ENCODE peak calls at places on chromosomes 7 and 10, in eight cellular contexts. One of them, this sample, is unnamed.

GRCh38 chr7:67525588-67525987 is 529.0 kb downstream of the TYW1 start:
- DNase-seq in transverse colon: no peak
- DNase-seq in A549: no peak
- DNase-seq in GM12878: no peak
- DNase-seq in spleen: no peak
- DNase-seq in sigmoid colon: no peak
- DNase-seq in uterus: no peak
- DNase-seq in body of pancreas: no peak
- DNase-seq in this sample: no peak

GRCh38 chr7:127409629-127410028 is 17.1 kb upstream of the ZNF800 start:
- DNase-seq in sigmoid colon: no peak
- DNase-seq in body of pancreas: no peak
- DNase-seq in transverse colon: no peak
- DNase-seq in uterus: no peak
- DNase-seq in spleen: no peak
- DNase-seq in A549: no peak
- DNase-seq in GM12878: no peak
- DNase-seq in this sample: no peak

GRCh38 chr7:86978804-86979506 is 80.5 kb downstream of the ELAPOR2 start:
- DNase-seq in transverse colon: no peak
- DNase-seq in GM12878: peak; percentile 33
- DNase-seq in sigmoid colon: no peak
- DNase-seq in body of pancreas: no peak
- DNase-seq in A549: no peak
- DNase-seq in uterus: no peak
- DNase-seq in spleen: no peak
- DNase-seq in this sample: no peak

GRCh38 chr10:79223346-79224048 is 123.8 kb upstream of the PPIF start:
- DNase-seq in uterus: peak; percentile 95
- DNase-seq in spleen: no peak
- DNase-seq in transverse colon: peak; percentile 51
- DNase-seq in body of pancreas: peak; percentile 71
- DNase-seq in GM12878: no peak
- DNase-seq in sigmoid colon: peak; percentile 96
- DNase-seq in A549: no peak
- DNase-seq in this sample: no peak

GRCh38 chr10:60162631-60163030 is 227.0 kb downstream of the ANK3 start:
- DNase-seq in A549: no peak
- DNase-seq in uterus: no peak
- DNase-seq in spleen: no peak
- DNase-seq in sigmoid colon: no peak
- DNase-seq in transverse colon: no peak
- DNase-seq in body of pancreas: no peak
- DNase-seq in GM12878: no peak
- DNase-seq in this sample: no peak

GRCh38 chr10:126397640-126398382 is 9.5 kb upstream of the ADAM12 start:
- DNase-seq in sigmoid colon: no peak
- DNase-seq in uterus: no peak
- DNase-seq in A549: peak; percentile 76
- DNase-seq in transverse colon: no peak
- DNase-seq in GM12878: no peak
- DNase-seq in spleen: no peak
- DNase-seq in body of pancreas: no peak
- DNase-seq in this sample: no peak

GRCh38 chr7:114530074-114530611 is 115.5 kb downstream of the FOXP2 start:
- DNase-seq in A549: peak; percentile 64
- DNase-seq in GM12878: no peak
- DNase-seq in body of pancreas: no peak
- DNase-seq in transverse colon: no peak
- DNase-seq in spleen: no peak
- DNase-seq in sigmoid colon: no peak
- DNase-seq in uterus: no peak
- DNase-seq in this sample: no peak

GRCh38 chr7:131284702-131285419 is 42.8 kb upstream of the MKLN1 start:
- DNase-seq in sigmoid colon: peak; percentile 85
- DNase-seq in body of pancreas: no peak
- DNase-seq in spleen: no peak
- DNase-seq in uterus: peak; percentile 54
- DNase-seq in GM12878: no peak
- DNase-seq in transverse colon: no peak
- DNase-seq in A549: no peak
- DNase-seq in this sample: no peak

GRCh38 chr7:24972991-24973390 is 7.0 kb downstream of the OSBPL3 start:
- DNase-seq in sigmoid colon: no peak
- DNase-seq in spleen: no peak
- DNase-seq in body of pancreas: no peak
- DNase-seq in A549: no peak
- DNase-seq in GM12878: no peak
- DNase-seq in uterus: no peak
- DNase-seq in transverse colon: no peak
- DNase-seq in this sample: no peak

GRCh38 chr10:98886686-98887085 is 349.0 kb downstream of the HPSE2 start:
- DNase-seq in transverse colon: no peak
- DNase-seq in body of pancreas: no peak
- DNase-seq in sigmoid colon: no peak
- DNase-seq in uterus: no peak
- DNase-seq in spleen: no peak
- DNase-seq in A549: no peak
- DNase-seq in GM12878: no peak
- DNase-seq in this sample: no peak

GRCh38 chr10:112844681-112845080 is 105.4 kb upstream of the TCF7L2 start:
- DNase-seq in uterus: no peak
- DNase-seq in body of pancreas: no peak
- DNase-seq in GM12878: no peak
- DNase-seq in A549: no peak
- DNase-seq in transverse colon: no peak
- DNase-seq in spleen: no peak
- DNase-seq in sigmoid colon: no peak
- DNase-seq in this sample: no peak

GRCh38 chr10:59265140-59265539 is 88.7 kb downstream of the PHYHIPL start:
- DNase-seq in sigmoid colon: no peak
- DNase-seq in A549: no peak
- DNase-seq in uterus: no peak
- DNase-seq in transverse colon: no peak
- DNase-seq in body of pancreas: no peak
- DNase-seq in GM12878: no peak
- DNase-seq in spleen: no peak
- DNase-seq in this sample: no peak

GRCh38 chr10:62021116-62021515 is 119.6 kb downstream of the ARID5B start:
- DNase-seq in GM12878: no peak
- DNase-seq in A549: no peak
- DNase-seq in transverse colon: no peak
- DNase-seq in body of pancreas: no peak
- DNase-seq in sigmoid colon: no peak
- DNase-seq in spleen: no peak
- DNase-seq in uterus: no peak
- DNase-seq in this sample: no peak

GRCh38 chr10:62018141-62018911 is 116.8 kb downstream of the ARID5B start:
- DNase-seq in body of pancreas: peak; percentile 23
- DNase-seq in uterus: no peak
- DNase-seq in GM12878: no peak
- DNase-seq in spleen: no peak
- DNase-seq in A549: no peak
- DNase-seq in sigmoid colon: no peak
- DNase-seq in transverse colon: no peak
- DNase-seq in this sample: no peak

GRCh38 chr10:62020362-62020730 is 118.8 kb downstream of the ARID5B start:
- DNase-seq in uterus: no peak
- DNase-seq in body of pancreas: no peak
- DNase-seq in GM12878: no peak
- DNase-seq in A549: no peak
- DNase-seq in spleen: no peak
- DNase-seq in sigmoid colon: no peak
- DNase-seq in transverse colon: no peak
- DNase-seq in this sample: no peak

GRCh38 chr10:62019013-62019684 is 117.7 kb downstream of the ARID5B start:
- DNase-seq in sigmoid colon: no peak
- DNase-seq in body of pancreas: no peak
- DNase-seq in GM12878: no peak
- DNase-seq in A549: no peak
- DNase-seq in transverse colon: no peak
- DNase-seq in uterus: peak; percentile 51
- DNase-seq in spleen: no peak
- DNase-seq in this sample: no peak

GRCh38 chr10:62019685-62020361 is 118.3 kb downstream of the ARID5B start:
- DNase-seq in transverse colon: no peak
- DNase-seq in sigmoid colon: no peak
- DNase-seq in spleen: no peak
- DNase-seq in A549: no peak
- DNase-seq in GM12878: no peak
- DNase-seq in body of pancreas: no peak
- DNase-seq in uterus: no peak
- DNase-seq in this sample: no peak
- H3K27ac ChIP-seq in transverse colon: peak overlapping the region; percentile 60
- H3K27ac ChIP-seq in sigmoid colon: peak overlapping the region; percentile 73
- H3K27ac ChIP-seq in spleen: peak overlapping the region; percentile 80
- H3K27ac ChIP-seq in A549: no peak overlapping the region
- H3K27ac ChIP-seq in GM12878: peak overlapping the region; percentile 85
- H3K27ac ChIP-seq in body of pancreas: no peak overlapping the region
- H3K27ac ChIP-seq in uterus: peak overlapping the region; percentile 70
- H3K27ac ChIP-seq in this sample: no peak overlapping the region

GRCh38 chr7:77798394-77799077 is at the start of the genes PHTF2 and TMEM60:
- DNase-seq in sigmoid colon: peak; percentile 99
- DNase-seq in GM12878: peak; percentile 99
- DNase-seq in spleen: peak; percentile 98
- DNase-seq in A549: peak; percentile 99
- DNase-seq in uterus: peak; percentile 99
- DNase-seq in body of pancreas: peak; percentile 99
- DNase-seq in transverse colon: peak; percentile 99
- DNase-seq in this sample: peak; percentile 99
- TF ChIP-seq POLR2A in sigmoid colon: no peak
- TF ChIP-seq POLR2A in GM12878: peak; percentile 76
- TF ChIP-seq POLR2A in spleen: peak; percentile 87
- TF ChIP-seq POLR2A in A549: peak; percentile 34
- TF ChIP-seq POLR2A in uterus: peak; percentile 71
- TF ChIP-seq POLR2A in body of pancreas: peak; percentile 77
- TF ChIP-seq POLR2A in transverse colon: peak; percentile 84
- TF ChIP-seq POLR2A in this sample: peak; percentile 83

GRCh38 chr10:34748357-34748756 is 66.7 kb downstream of the PARD3 start:
- DNase-seq in sigmoid colon: no peak
- DNase-seq in GM12878: no peak
- DNase-seq in uterus: no peak
- DNase-seq in body of pancreas: no peak
- DNase-seq in A549: no peak
- DNase-seq in transverse colon: no peak
- DNase-seq in spleen: no peak
- DNase-seq in this sample: no peak
- H3K27ac ChIP-seq in sigmoid colon: no peak overlapping the region
- H3K27ac ChIP-seq in GM12878: no peak overlapping the region
- H3K27ac ChIP-seq in uterus: no peak overlapping the region
- H3K27ac ChIP-seq in body of pancreas: no peak overlapping the region
- H3K27ac ChIP-seq in A549: no peak overlapping the region
- H3K27ac ChIP-seq in transverse colon: no peak overlapping the region
- H3K27ac ChIP-seq in spleen: no peak overlapping the region
- H3K27ac ChIP-seq in this sample: no peak overlapping the region

DNA sequence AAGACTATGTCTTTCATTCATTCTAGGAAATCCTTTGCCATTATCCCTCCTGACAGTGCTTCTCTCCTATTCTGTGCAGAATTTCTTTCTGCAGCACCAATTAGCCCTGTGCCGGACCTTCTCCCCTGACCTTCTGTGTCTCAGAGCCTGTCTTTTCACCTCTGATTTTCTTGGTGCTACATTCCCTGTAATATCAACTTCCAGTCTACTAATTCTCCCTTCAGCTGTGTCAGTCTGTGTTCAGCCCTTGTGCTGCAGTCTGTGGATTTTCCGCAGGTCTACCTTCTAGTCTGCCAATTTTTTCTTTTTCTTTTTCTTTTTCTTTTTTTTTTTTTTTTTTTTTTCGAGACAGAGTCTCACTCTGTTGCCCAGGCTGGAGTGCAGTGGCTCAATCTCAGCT is 115.8 kb downstream of the ELFN1 start:
- DNase-seq in body of pancreas: no peak
- DNase-seq in A549: no peak
- DNase-seq in GM12878: no peak
- DNase-seq in uterus: no peak
- DNase-seq in sigmoid colon: peak; percentile 2
- DNase-seq in spleen: no peak
- DNase-seq in transverse colon: no peak
- DNase-seq in this sample: no peak
- TF ChIP-seq POLR2A in body of pancreas: no peak
- TF ChIP-seq POLR2A in A549: no peak
- TF ChIP-seq POLR2A in GM12878: no peak
- TF ChIP-seq POLR2A in uterus: no peak
- TF ChIP-seq POLR2A in sigmoid colon: no peak
- TF ChIP-seq POLR2A in spleen: no peak
- TF ChIP-seq POLR2A in transverse colon: no peak
- TF ChIP-seq POLR2A in this sample: no peak